ENCODE peak calls at places on chromosomes 3 and 15, in ten cellular contexts. K, G, B, A, W, L, S, Y, M and X are unnamed samples.

GRCh38 chr15:58472221-58472620 is 40.4 kb downstream of the LIPC start:
- DNase-seq in S (no peak), Y (no peak), L (no peak), B (no peak), M (no peak), A (no peak), K (no peak), G (no peak), W (peak; percentile 32), X (no peak)

GRCh38 chr3:36444909-36445308 is 64.6 kb downstream of the STAC start:
- DNase-seq in G (peak; percentile 56), A (no peak), S (no peak), Y (no peak), K (no peak), B (no peak), L (peak; percentile 16), W (peak; percentile 58), M (peak; percentile 38), X (no peak)

GRCh38 chr15:101481917-101482525 is 7.5 kb downstream of the PCSK6 start:
- DNase-seq in M (no peak), K (no peak), Y (no peak), W (no peak), A (no peak), G (no peak), B (no peak), L (no peak), S (no peak), X (no peak)

GRCh38 chr15:55017636-55018035 is 179.1 kb downstream of the RSL24D1 start:
- DNase-seq in G (no peak), L (no peak), M (no peak), B (no peak), Y (no peak), W (no peak), A (no peak), K (no peak), S (no peak), X (no peak)

GRCh38 chr3:146184616-146185015 is 23.6 kb upstream of the PLOD2 start:
- DNase-seq in B (no peak), K (peak; percentile 85), Y (no peak), W (peak; percentile 85), A (no peak), L (peak; percentile 54), S (no peak), M (no peak), G (peak; percentile 26), X (no peak)

GRCh38 chr3:187403768-187404270 is 35.6 kb downstream of the RTP4 start:
- DNase-seq in B (no peak), K (no peak), L (peak; percentile 80), Y (no peak), A (peak; percentile 86), G (peak; percentile 97), S (no peak), W (peak; percentile 99), M (peak; percentile 100), X (no peak)

GRCh38 chr15:80825361-80826030 is 46.3 kb downstream of the CEMIP start:
- DNase-seq in Y (no peak), G (peak; percentile 82), K (no peak), A (no peak), B (no peak), M (no peak), L (no peak), S (no peak), W (peak; percentile 12), X (no peak)

GRCh38 chr3:94374439-94375161 is 311.7 kb downstream of the NSUN3 start:
- DNase-seq in K (no peak), S (no peak), W (no peak), A (no peak), B (no peak), L (no peak), G (no peak), M (no peak), Y (no peak), X (no peak)

GRCh38 chr3:102106421-102107097 is 257.2 kb downstream of the NFKBIZ start:
- DNase-seq in B (no peak), M (no peak), G (no peak), A (no peak), W (peak; percentile 62), S (no peak), L (no peak), K (no peak), Y (no peak), X (no peak)

GRCh38 chr3:183497313-183497712 is 58.2 kb downstream of the KLHL6 start:
- DNase-seq in K (no peak), W (no peak), M (no peak), B (no peak), G (no peak), S (no peak), A (no peak), Y (no peak), L (no peak), X (no peak)

GRCh38 chr3:187039723-187040414 is 99.4 kb downstream of the RPL39L start:
- DNase-seq in M (no peak), Y (no peak), G (no peak), S (no peak), W (no peak), K (no peak), B (no peak), A (no peak), L (no peak), X (no peak)

GRCh38 chr3:159322322-159322939 is 520.6 kb downstream of the MFSD1 start:
- DNase-seq in L (peak; percentile 9), M (no peak), A (no peak), B (no peak), W (no peak), K (peak; percentile 16), S (peak; percentile 83), G (peak; percentile 20), Y (no peak), X (no peak)

GRCh38 chr3:106120334-106120733 is 251.5 kb upstream of the CBLB start:
- DNase-seq in Y (no peak), K (no peak), L (no peak), A (no peak), M (no peak), G (peak; percentile 44), S (no peak), W (peak; percentile 19), B (no peak), X (no peak)

GRCh38 chr3:148600902-148601765 is 96.6 kb upstream of the AGTR1 start:
- DNase-seq in L (peak; percentile 8), S (no peak), M (peak; percentile 94), K (peak; percentile 22), A (no peak), W (no peak), G (no peak), Y (peak; percentile 31), B (no peak), X (no peak)

GRCh38 chr3:49411550-49411967 is 217 bp downstream of the RHOA start:
- DNase-seq in K (peak; percentile 65), L (no peak), G (no peak), S (peak; percentile 66), B (no peak), W (no peak), Y (peak; percentile 72), A (no peak), M (no peak), X (peak; percentile 72)

DNA sequence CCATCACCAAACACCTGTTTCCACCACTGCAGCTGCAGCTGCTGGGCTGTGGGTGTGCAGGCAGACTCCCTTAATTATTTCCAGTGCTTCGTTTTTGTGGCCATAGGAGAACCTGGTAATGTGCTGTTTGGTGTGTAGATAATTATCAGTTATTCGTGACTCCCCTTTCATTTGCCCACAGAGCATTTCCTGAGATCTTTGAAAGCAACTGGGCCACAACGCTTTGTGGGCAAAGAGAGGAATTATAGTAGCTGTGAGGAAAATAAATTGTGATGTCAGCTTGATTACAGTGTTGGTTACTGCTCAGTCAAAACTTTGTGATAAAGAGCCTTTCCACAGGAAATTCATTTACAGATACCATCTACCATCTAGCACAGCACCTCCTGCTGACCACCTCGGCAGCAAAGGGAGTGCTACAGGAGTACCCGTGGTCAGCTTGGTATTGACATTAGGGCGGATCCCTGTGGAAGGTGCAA is 193.3 kb upstream of the SLCO3A1 start:
- DNase-seq in A (no peak), G (no peak), M (no peak), W (no peak), K (no peak), L (no peak), S (peak; percentile 20), B (no peak), Y (no peak), X (no peak)
- TF ChIP-seq CTCF in A (no peak), G (no peak), M (no peak), W (no peak), K (no peak), L (no peak), S (no peak), B (no peak), Y (no peak), X (no peak)

GRCh38 chr3:46717447-46718231 is at the start of gene PRSS50:
- DNase-seq in L (no peak), S (peak; percentile 86), Y (no peak), K (no peak), A (no peak), B (no peak), W (no peak), G (no peak), M (no peak), X (peak; percentile 72)
- TF ChIP-seq CTCF in L (peak; percentile 16), S (peak; percentile 94), Y (no peak), K (no peak), A (peak; percentile 16), B (peak; percentile 40), W (no peak), G (peak; percentile 7), M (no peak), X (peak; percentile 44)

DNA sequence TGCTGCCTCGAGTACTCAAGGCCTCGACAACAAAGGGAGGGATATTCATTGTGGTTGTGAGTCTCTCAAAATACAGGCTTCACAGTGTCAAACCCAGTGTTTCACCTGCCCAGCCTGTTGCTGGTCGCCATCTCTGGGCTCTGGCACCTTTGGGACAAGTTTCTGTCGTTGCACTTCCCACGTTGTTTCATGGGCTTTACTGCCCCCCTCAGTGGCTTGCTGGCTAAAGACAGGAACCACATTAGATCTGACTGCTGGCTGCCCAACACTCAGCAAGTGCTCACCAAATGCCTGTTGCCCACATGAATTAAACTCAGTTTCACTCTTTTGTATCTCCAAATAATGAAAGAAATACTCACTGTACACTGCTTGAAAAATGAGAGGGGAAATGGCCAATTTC is 27.6 kb downstream of the FOXL2 start:
- DNase-seq in S (no peak), L (no peak), G (no peak), A (no peak), M (no peak), B (no peak), W (no peak), Y (no peak), K (no peak), X (no peak)
- TF ChIP-seq CTCF in S (no peak), L (no peak), G (no peak), A (no peak), M (no peak), B (no peak), W (no peak), Y (no peak), K (no peak), X (no peak)

DNA sequence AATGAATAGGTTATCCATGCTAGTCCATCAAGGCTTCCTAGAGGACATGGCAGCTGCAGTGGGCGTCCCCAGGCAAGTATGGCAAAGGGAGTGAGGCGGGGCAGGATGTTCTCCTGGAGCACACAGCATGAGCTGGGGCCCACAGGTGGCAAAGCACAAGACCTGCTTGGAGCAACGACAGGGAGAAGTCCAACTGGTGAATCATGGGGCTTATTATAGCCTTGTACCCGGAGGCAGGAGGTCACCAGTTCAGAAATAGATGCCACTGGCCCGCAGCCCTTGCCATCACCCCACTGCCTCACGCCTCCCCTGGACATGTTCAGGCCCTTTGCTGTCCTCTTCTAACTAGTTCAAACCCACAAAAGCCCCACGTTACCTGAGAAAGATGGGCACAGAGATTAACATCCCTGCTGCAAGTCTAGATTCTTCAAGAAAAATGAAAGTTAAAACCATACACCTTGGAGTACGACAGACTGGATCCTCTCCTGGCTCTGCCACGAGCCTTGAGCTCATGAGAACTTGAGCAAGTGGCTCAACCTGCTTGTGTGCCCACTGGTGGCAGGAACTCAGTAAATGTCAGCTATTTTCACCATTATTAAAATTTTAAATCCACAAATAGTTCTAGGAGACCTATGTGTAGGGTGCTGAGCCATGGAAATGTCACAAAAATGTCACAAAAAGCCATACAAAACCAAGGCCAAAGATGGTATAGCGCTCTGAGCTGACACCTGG is 1.8 kb upstream of the SRGAP3 start:
- DNase-seq in K (no peak), L (no peak), Y (no peak), M (no peak), B (no peak), A (no peak), G (no peak), S (no peak), W (peak; percentile 70), X (no peak)
- TF ChIP-seq CTCF in K (no peak), L (no peak), Y (no peak), M (peak; percentile 36), B (no peak), A (peak; percentile 6), G (no peak), S (no peak), W (peak; percentile 14), X (no peak)